ENCODE peak calls at places on chromosome 5, in six cellular contexts. S, Z, O, C, H and F are unnamed samples.
A peak's percentile ranks its signal among the peaks of the same experiment; 100 is the strongest.

GRCh38 chr5:157540707-157541451 is 34.7 kb downstream of the ADAM19 start:
- DNase-seq in S (peak; percentile 16), Z (peak; percentile 84), O (no peak), C (no peak), H (peak; percentile 87), F (no peak)

GRCh38 chr5:102737161-102737560 is 17.9 kb upstream of the PAM start:
- DNase-seq in S (no peak), Z (no peak), O (no peak), C (no peak), H (no peak), F (no peak)

GRCh38 chr5:68277427-68277826 is 61.9 kb downstream of the PIK3R1 start:
- DNase-seq in S (no peak), Z (peak; percentile 77), O (no peak), C (no peak), H (no peak), F (no peak)

GRCh38 chr5:176948458-176948857 is 49.3 kb upstream of the HK3 start:
- DNase-seq in S (no peak), Z (no peak), O (no peak), C (no peak), H (no peak), F (no peak)

GRCh38 chr5:115577741-115578140 is 24.5 kb downstream of the TICAM2 start:
- DNase-seq in S (no peak), Z (no peak), O (no peak), C (no peak), H (no peak), F (no peak)

GRCh38 chr5:9782806-9783560 is 152.8 kb upstream of the TAS2R1 start:
- DNase-seq in S (no peak), Z (peak; percentile 91), O (no peak), C (no peak), H (no peak), F (no peak)

GRCh38 chr5:157608972-157609565 is 33.5 kb upstream of the ADAM19 start:
- DNase-seq in S (no peak), Z (no peak), O (no peak), C (no peak), H (no peak), F (no peak)

GRCh38 chr5:127671218-127671617 is 22.3 kb downstream of the CTXN3 start:
- DNase-seq in S (peak; percentile 1), Z (no peak), O (no peak), C (no peak), H (no peak), F (no peak)

GRCh38 chr5:96626956-96627355 is 35.2 kb upstream of the CAST start:
- DNase-seq in S (no peak), Z (peak; percentile 90), O (no peak), C (no peak), H (no peak), F (no peak)

GRCh38 chr5:110840347-110840960 is 101.6 kb downstream of the SLC25A46 start:
- DNase-seq in S (no peak), Z (no peak), O (no peak), C (no peak), H (no peak), F (no peak)

GRCh38 chr5:109585012-109585599 is 104.6 kb upstream of the MAN2A1 start:
- DNase-seq in S (no peak), Z (no peak), O (no peak), C (no peak), H (no peak), F (no peak)

GRCh38 chr5:80977764-80978163 is 17.6 kb downstream of the RASGRF2 start:
- DNase-seq in S (no peak), Z (peak; percentile 56), O (no peak), C (no peak), H (no peak), F (no peak)

GRCh38 chr5:67166460-67166871 is 30.1 kb downstream of the CD180 start:
- DNase-seq in S (no peak), Z (no peak), O (no peak), C (no peak), H (no peak), F (peak; percentile 7)

GRCh38 chr5:135319928-135320606 is 79.0 kb downstream of the MACROH2A1 start:
- DNase-seq in S (no peak), Z (no peak), O (no peak), C (peak; percentile 56), H (no peak), F (no peak)

GRCh38 chr5:64784451-64785025 is 15.8 kb downstream of the CWC27 start:
- DNase-seq in S (peak; percentile 84), Z (peak; percentile 86), O (peak; percentile 83), C (peak; percentile 72), H (peak; percentile 26), F (peak; percentile 62)

GRCh38 chr5:180358694-180359093 is 5.6 kb upstream of the GFPT2 start:
- DNase-seq in S (no peak), Z (no peak), O (no peak), C (no peak), H (no peak), F (no peak)

GRCh38 chr5:75138674-75139073 is 86.3 kb upstream of the GCNT4 start:
- DNase-seq in S (no peak), Z (no peak), O (no peak), C (no peak), H (no peak), F (no peak)

GRCh38 chr5:141533897-141534296 is 45.0 kb downstream of the PCDHGC5 start:
- DNase-seq in S (no peak), Z (no peak), O (no peak), C (no peak), H (no peak), F (no peak)

GRCh38 chr5:40223884-40224402 is 455.8 kb upstream of the PTGER4 start:
- DNase-seq in S (no peak), Z (peak; percentile 96), O (no peak), C (no peak), H (peak; percentile 85), F (no peak)

GRCh38 chr5:1320436-1321344 is 24.2 kb downstream of the CLPTM1L start:
- DNase-seq in S (no peak), Z (no peak), O (no peak), C (no peak), H (no peak), F (no peak)
- H3K4me1 ChIP-seq in S (peaks cover 12% of the 10 kb centered on the region), Z (no peaks in the 10 kb centered on the region), O (peaks cover 12% of the 10 kb centered on the region), C (peaks cover 10% of the 10 kb centered on the region), H (peaks cover 17% of the 10 kb centered on the region), F (peaks cover 19% of the 10 kb centered on the region)

GRCh38 chr5:137216976-137217598 is 282.0 kb downstream of the SPOCK1 start:
- DNase-seq in S (no peak), Z (no peak), O (no peak), C (no peak), H (no peak), F (no peak)

GRCh38 chr5:137218471-137218870 is 280.7 kb downstream of the SPOCK1 start:
- DNase-seq in S (no peak), Z (peak; percentile 52), O (peak; percentile 31), C (no peak), H (no peak), F (no peak)

GRCh38 chr5:137220523-137220927 is 278.6 kb downstream of the SPOCK1 start:
- DNase-seq in S (peak; percentile 69), Z (peak; percentile 78), O (peak; percentile 87), C (no peak), H (no peak), F (peak; percentile 76)

GRCh38 chr5:137217599-137218200 is 281.4 kb downstream of the SPOCK1 start:
- DNase-seq in S (no peak), Z (peak; percentile 12), O (peak; percentile 27), C (no peak), H (no peak), F (no peak)

GRCh38 chr5:137218896-137219295 is 280.2 kb downstream of the SPOCK1 start:
- DNase-seq in S (no peak), Z (no peak), O (no peak), C (no peak), H (no peak), F (no peak)
- TF ChIP-seq RAD21 in S (no peak), Z (no peak), O (no peak), C (no peak), H (no peak), F (no peak)

GRCh38 chr5:173453167-173453566 is 125.0 kb upstream of the STC2 start:
- DNase-seq in S (no peak), Z (peak; percentile 61), O (peak; percentile 33), C (no peak), H (no peak), F (no peak)

GRCh38 chr5:173451031-173451430 is 122.8 kb upstream of the STC2 start:
- DNase-seq in S (peak; percentile 44), Z (peak; percentile 28), O (peak; percentile 62), C (peak; percentile 61), H (no peak), F (peak; percentile 60)

GRCh38 chr5:173451651-173452050 is 123.4 kb upstream of the STC2 start:
- DNase-seq in S (no peak), Z (peak; percentile 31), O (no peak), C (no peak), H (no peak), F (no peak)

GRCh38 chr5:173452098-173452497 is 123.9 kb upstream of the STC2 start:
- DNase-seq in S (no peak), Z (peak; percentile 81), O (peak; percentile 50), C (no peak), H (no peak), F (peak; percentile 73)

GRCh38 chr5:173452506-173452905 is 124.3 kb upstream of the STC2 start:
- DNase-seq in S (no peak), Z (peak; percentile 23), O (no peak), C (no peak), H (no peak), F (no peak)
- H3K27ac ChIP-seq in S (no peak overlapping the region), Z (peak overlapping the region; percentile 76), O (peak overlapping the region; percentile 86), C (no peak overlapping the region), H (no peak overlapping the region), F (peak overlapping the region; percentile 84)

GRCh38 chr5:124701873-124702272 is 44.6 kb downstream of the ZNF608 start:
- DNase-seq in S (no peak), Z (no peak), O (no peak), C (no peak), H (no peak), F (no peak)
- H3K4me1 ChIP-seq in S (no peaks in the 10 kb centered on the region), Z (peaks cover 7% of the 10 kb centered on the region), O (no peaks in the 10 kb centered on the region), C (peaks cover 28% of the 10 kb centered on the region), H (peaks cover 55% of the 10 kb centered on the region), F (no peaks in the 10 kb centered on the region)

GRCh38 chr5:76642390-76643040 is 19.3 kb upstream of the F2RL2 start:
- DNase-seq in S (no peak), Z (peak; percentile 49), O (no peak), C (no peak), H (no peak), F (no peak)
- TF ChIP-seq RAD21 in S (no peak), Z (no peak), O (no peak), C (no peak), H (no peak), F (no peak)

DNA sequence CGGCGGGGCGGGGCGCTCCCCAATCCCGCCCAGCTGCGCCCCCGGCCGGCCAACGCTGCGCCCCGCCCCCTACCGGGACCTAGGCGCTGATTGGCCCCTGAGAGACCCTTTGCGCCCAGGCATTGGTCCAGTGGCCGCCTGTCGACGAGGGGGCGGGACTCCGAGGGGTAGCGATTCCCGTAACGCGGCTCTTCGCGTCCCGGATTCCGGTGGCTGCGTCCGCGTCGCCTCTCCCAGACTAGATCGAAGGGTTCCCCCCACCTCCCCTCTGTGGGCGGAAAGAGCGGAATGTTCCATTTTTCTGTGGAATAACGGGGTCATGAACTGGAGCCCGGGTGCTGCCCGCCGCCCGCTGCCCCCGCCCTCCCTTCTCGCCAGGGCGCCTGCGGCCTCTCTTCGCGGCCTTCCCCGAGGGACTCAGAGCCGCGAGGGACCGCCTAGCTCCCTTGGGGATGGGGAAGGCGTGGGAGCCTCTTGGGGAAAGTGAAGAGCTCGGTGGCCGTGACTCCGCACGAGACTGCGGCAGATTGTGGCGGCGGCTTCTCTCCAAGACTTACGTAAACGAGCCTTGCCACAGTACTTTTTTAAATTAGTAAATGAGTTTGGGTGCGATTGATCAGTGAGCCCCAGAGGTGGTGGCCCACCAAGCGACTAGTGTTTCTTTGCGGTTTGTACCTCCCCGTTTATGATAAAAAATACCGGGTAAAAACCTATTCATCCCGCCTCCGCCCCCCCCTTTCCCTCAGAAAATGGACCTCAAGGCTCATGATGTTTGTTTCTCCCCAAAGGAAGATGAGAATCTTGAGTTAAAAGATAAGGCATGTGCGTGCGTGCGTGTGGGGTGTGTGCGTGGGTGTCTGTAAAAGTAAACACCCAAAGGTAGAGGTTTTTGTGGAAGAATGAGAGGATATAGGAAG is 493 bp upstream of the IL6ST start:
- DNase-seq in S (peak; percentile 97), Z (peak; percentile 96), O (peak; percentile 97), C (peak; percentile 96), H (peak; percentile 78), F (peak; percentile 88)
- H3K27ac ChIP-seq in S (peak overlapping the region; percentile 90), Z (peak overlapping the region; percentile 100), O (peak overlapping the region; percentile 94), C (peak overlapping the region; percentile 32), H (peak overlapping the region; percentile 93), F (peak overlapping the region; percentile 89)